ENCODE peak calls at places on chromosomes 4 and X, in four cellular contexts. One of them, this sample, is unnamed.
A peak's percentile ranks its signal among the peaks of the same experiment; 100 is the strongest.

GRCh38 chr4:33543941-33544450 is 2700.3 kb downstream of the ARAP2 start:
- DNase-seq in Right ventricle myocardium superior: no peak
- DNase-seq in activated effector memory CD4-positive, alpha-beta T cell treated with Interleukin-2 at 50 U/mL for 16 hours: no peak
- DNase-seq in hypothalamus: no peak
- DNase-seq in this sample: no peak

GRCh38 chr4:139660518-139661149 is 5.0 kb upstream of the MGST2 start:
- DNase-seq in Right ventricle myocardium superior: no peak
- DNase-seq in activated effector memory CD4-positive, alpha-beta T cell treated with Interleukin-2 at 50 U/mL for 16 hours: no peak
- DNase-seq in hypothalamus: no peak
- DNase-seq in this sample: no peak

GRCh38 chrX:107677501-107677901 is 49.2 kb downstream of the PRPS1 start:
- DNase-seq in Right ventricle myocardium superior: no peak
- DNase-seq in activated effector memory CD4-positive, alpha-beta T cell treated with Interleukin-2 at 50 U/mL for 16 hours: no peak
- DNase-seq in hypothalamus: no peak
- DNase-seq in this sample: no peak

GRCh38 chr4:169279111-169279510 is 8.4 kb upstream of the SH3RF1 start:
- DNase-seq in Right ventricle myocardium superior: no peak
- DNase-seq in activated effector memory CD4-positive, alpha-beta T cell treated with Interleukin-2 at 50 U/mL for 16 hours: no peak
- DNase-seq in hypothalamus: no peak
- DNase-seq in this sample: no peak

GRCh38 chr4:16150716-16151115 is 66.9 kb upstream of the PROM1 start:
- DNase-seq in Right ventricle myocardium superior: no peak
- DNase-seq in activated effector memory CD4-positive, alpha-beta T cell treated with Interleukin-2 at 50 U/mL for 16 hours: no peak
- DNase-seq in hypothalamus: no peak
- DNase-seq in this sample: no peak

GRCh38 chr4:68735106-68735505 is 64.7 kb upstream of the UGT2B15 start:
- DNase-seq in Right ventricle myocardium superior: no peak
- DNase-seq in activated effector memory CD4-positive, alpha-beta T cell treated with Interleukin-2 at 50 U/mL for 16 hours: no peak
- DNase-seq in hypothalamus: no peak
- DNase-seq in this sample: no peak

GRCh38 chrX:41382699-41383645 is 49.0 kb downstream of the DDX3X start:
- DNase-seq in Right ventricle myocardium superior: no peak
- DNase-seq in activated effector memory CD4-positive, alpha-beta T cell treated with Interleukin-2 at 50 U/mL for 16 hours: peak; percentile 1
- DNase-seq in hypothalamus: no peak
- DNase-seq in this sample: no peak

GRCh38 chr4:184331155-184331995 is 113.7 kb upstream of the ENPP6 start:
- DNase-seq in Right ventricle myocardium superior: no peak
- DNase-seq in activated effector memory CD4-positive, alpha-beta T cell treated with Interleukin-2 at 50 U/mL for 16 hours: no peak
- DNase-seq in hypothalamus: no peak
- DNase-seq in this sample: peak; percentile 50

GRCh38 chr4:119663160-119663788 is 34.7 kb upstream of the PDE5A start:
- DNase-seq in Right ventricle myocardium superior: no peak
- DNase-seq in activated effector memory CD4-positive, alpha-beta T cell treated with Interleukin-2 at 50 U/mL for 16 hours: no peak
- DNase-seq in hypothalamus: no peak
- DNase-seq in this sample: no peak

GRCh38 chr4:88928852-88929251 is 128.1 kb downstream of the FAM13A start:
- DNase-seq in Right ventricle myocardium superior: no peak
- DNase-seq in activated effector memory CD4-positive, alpha-beta T cell treated with Interleukin-2 at 50 U/mL for 16 hours: no peak
- DNase-seq in hypothalamus: no peak
- DNase-seq in this sample: no peak

GRCh38 chr4:13980317-13980716 is 352.8 kb upstream of the BOD1L1 start:
- DNase-seq in Right ventricle myocardium superior: no peak
- DNase-seq in activated effector memory CD4-positive, alpha-beta T cell treated with Interleukin-2 at 50 U/mL for 16 hours: no peak
- DNase-seq in hypothalamus: no peak
- DNase-seq in this sample: no peak

GRCh38 chr4:99404595-99405287 is 30.4 kb downstream of the ADH7 start:
- DNase-seq in Right ventricle myocardium superior: no peak
- DNase-seq in activated effector memory CD4-positive, alpha-beta T cell treated with Interleukin-2 at 50 U/mL for 16 hours: no peak
- DNase-seq in hypothalamus: no peak
- DNase-seq in this sample: no peak

GRCh38 chr4:113760094-113760851 is 1.3 kb downstream of the CAMK2D start:
- DNase-seq in Right ventricle myocardium superior: peak; percentile 60
- DNase-seq in activated effector memory CD4-positive, alpha-beta T cell treated with Interleukin-2 at 50 U/mL for 16 hours: peak; percentile 20
- DNase-seq in hypothalamus: no peak
- DNase-seq in this sample: peak; percentile 28

GRCh38 chr4:139624441-139625130 is 41.0 kb upstream of the MGST2 start:
- DNase-seq in Right ventricle myocardium superior: no peak
- DNase-seq in activated effector memory CD4-positive, alpha-beta T cell treated with Interleukin-2 at 50 U/mL for 16 hours: no peak
- DNase-seq in hypothalamus: no peak
- DNase-seq in this sample: no peak

GRCh38 chr4:147015531-147015930 is 69.9 kb upstream of the TTC29 start:
- DNase-seq in Right ventricle myocardium superior: no peak
- DNase-seq in activated effector memory CD4-positive, alpha-beta T cell treated with Interleukin-2 at 50 U/mL for 16 hours: no peak
- DNase-seq in hypothalamus: no peak
- DNase-seq in this sample: no peak

GRCh38 chrX:122591546-122591945 is 592.5 kb upstream of the GRIA3 start:
- DNase-seq in Right ventricle myocardium superior: no peak
- DNase-seq in activated effector memory CD4-positive, alpha-beta T cell treated with Interleukin-2 at 50 U/mL for 16 hours: no peak
- DNase-seq in hypothalamus: no peak
- DNase-seq in this sample: no peak

GRCh38 chr4:2364654-2365053 is 53.8 kb downstream of the ZFYVE28 start:
- DNase-seq in Right ventricle myocardium superior: peak; percentile 74
- DNase-seq in activated effector memory CD4-positive, alpha-beta T cell treated with Interleukin-2 at 50 U/mL for 16 hours: peak; percentile 38
- DNase-seq in hypothalamus: no peak
- DNase-seq in this sample: no peak

GRCh38 chrX:13750204-13750603 is 15.7 kb downstream of the OFD1 start:
- DNase-seq in Right ventricle myocardium superior: no peak
- DNase-seq in activated effector memory CD4-positive, alpha-beta T cell treated with Interleukin-2 at 50 U/mL for 16 hours: no peak
- DNase-seq in hypothalamus: no peak
- DNase-seq in this sample: no peak

GRCh38 chr4:120965938-120966337 is 43.4 kb upstream of the PRDM5 start:
- DNase-seq in Right ventricle myocardium superior: no peak
- DNase-seq in activated effector memory CD4-positive, alpha-beta T cell treated with Interleukin-2 at 50 U/mL for 16 hours: no peak
- DNase-seq in hypothalamus: no peak
- DNase-seq in this sample: no peak

GRCh38 chrX:9180623-9181022 is 146.7 kb upstream of the FAM9B start:
- DNase-seq in Right ventricle myocardium superior: no peak
- DNase-seq in activated effector memory CD4-positive, alpha-beta T cell treated with Interleukin-2 at 50 U/mL for 16 hours: no peak
- DNase-seq in hypothalamus: no peak
- DNase-seq in this sample: no peak

GRCh38 chr4:151228196-151229119 is 48.5 kb upstream of the PRSS48 start:
- DNase-seq in Right ventricle myocardium superior: no peak
- DNase-seq in activated effector memory CD4-positive, alpha-beta T cell treated with Interleukin-2 at 50 U/mL for 16 hours: no peak
- DNase-seq in hypothalamus: no peak
- DNase-seq in this sample: no peak

GRCh38 chr4:54872246-54872645 is 214.5 kb downstream of the KIT start:
- DNase-seq in Right ventricle myocardium superior: no peak
- DNase-seq in activated effector memory CD4-positive, alpha-beta T cell treated with Interleukin-2 at 50 U/mL for 16 hours: no peak
- DNase-seq in hypothalamus: no peak
- DNase-seq in this sample: no peak

GRCh38 chrX:40083120-40083978 is 14.4 kb downstream of the BCOR start:
- DNase-seq in Right ventricle myocardium superior: peak; percentile 51
- DNase-seq in activated effector memory CD4-positive, alpha-beta T cell treated with Interleukin-2 at 50 U/mL for 16 hours: no peak
- DNase-seq in hypothalamus: no peak
- DNase-seq in this sample: no peak

GRCh38 chrX:9072281-9072680 is 38.4 kb upstream of the FAM9B start:
- DNase-seq in Right ventricle myocardium superior: no peak
- DNase-seq in activated effector memory CD4-positive, alpha-beta T cell treated with Interleukin-2 at 50 U/mL for 16 hours: no peak
- DNase-seq in hypothalamus: no peak
- DNase-seq in this sample: no peak

GRCh38 chrX:123884809-123885408 is 25.1 kb downstream of the XIAP start:
- DNase-seq in Right ventricle myocardium superior: no peak
- DNase-seq in activated effector memory CD4-positive, alpha-beta T cell treated with Interleukin-2 at 50 U/mL for 16 hours: no peak
- DNase-seq in hypothalamus: no peak
- DNase-seq in this sample: no peak

GRCh38 chr4:33998204-33998603 is 2246.1 kb downstream of the ARAP2 start:
- DNase-seq in Right ventricle myocardium superior: no peak
- DNase-seq in activated effector memory CD4-positive, alpha-beta T cell treated with Interleukin-2 at 50 U/mL for 16 hours: no peak
- DNase-seq in hypothalamus: no peak
- DNase-seq in this sample: no peak

GRCh38 chr4:163540977-163541376 is 46.5 kb downstream of the TMA16 start:
- DNase-seq in Right ventricle myocardium superior: no peak
- DNase-seq in activated effector memory CD4-positive, alpha-beta T cell treated with Interleukin-2 at 50 U/mL for 16 hours: no peak
- DNase-seq in hypothalamus: no peak
- DNase-seq in this sample: no peak

GRCh38 chr4:142318280-142318679 is 527.8 kb downstream of the INPP4B start:
- DNase-seq in Right ventricle myocardium superior: no peak
- DNase-seq in activated effector memory CD4-positive, alpha-beta T cell treated with Interleukin-2 at 50 U/mL for 16 hours: no peak
- DNase-seq in hypothalamus: no peak
- DNase-seq in this sample: no peak

GRCh38 chr4:15902741-15903140 is 35.8 kb downstream of the FGFBP1 start:
- DNase-seq in Right ventricle myocardium superior: no peak
- DNase-seq in activated effector memory CD4-positive, alpha-beta T cell treated with Interleukin-2 at 50 U/mL for 16 hours: no peak
- DNase-seq in hypothalamus: no peak
- DNase-seq in this sample: no peak

GRCh38 chr4:126757219-126757618 is 875.5 kb upstream of the INTU start:
- DNase-seq in Right ventricle myocardium superior: no peak
- DNase-seq in activated effector memory CD4-positive, alpha-beta T cell treated with Interleukin-2 at 50 U/mL for 16 hours: no peak
- DNase-seq in hypothalamus: no peak
- DNase-seq in this sample: no peak

GRCh38 chrX:11329016-11329415 is 35.8 kb downstream of the AMELX start:
- DNase-seq in Right ventricle myocardium superior: no peak
- DNase-seq in activated effector memory CD4-positive, alpha-beta T cell treated with Interleukin-2 at 50 U/mL for 16 hours: no peak
- DNase-seq in hypothalamus: no peak
- DNase-seq in this sample: no peak

GRCh38 chrX:53073115-53073581 is 9.0 kb upstream of the TSPYL2 start:
- DNase-seq in Right ventricle myocardium superior: no peak
- DNase-seq in activated effector memory CD4-positive, alpha-beta T cell treated with Interleukin-2 at 50 U/mL for 16 hours: no peak
- DNase-seq in hypothalamus: no peak
- DNase-seq in this sample: no peak

GRCh38 chr4:70113656-70114055 is 40.4 kb upstream of the PRR27 start:
- DNase-seq in Right ventricle myocardium superior: no peak
- DNase-seq in activated effector memory CD4-positive, alpha-beta T cell treated with Interleukin-2 at 50 U/mL for 16 hours: no peak
- DNase-seq in hypothalamus: no peak
- DNase-seq in this sample: no peak

GRCh38 chr4:187396106-187396505 is 599.5 kb upstream of the ZFP42 start:
- DNase-seq in Right ventricle myocardium superior: no peak
- DNase-seq in activated effector memory CD4-positive, alpha-beta T cell treated with Interleukin-2 at 50 U/mL for 16 hours: no peak
- DNase-seq in hypothalamus: no peak
- DNase-seq in this sample: no peak

GRCh38 chr4:139593091-139593564 is 37.1 kb upstream of the SETD7 start:
- DNase-seq in Right ventricle myocardium superior: no peak
- DNase-seq in activated effector memory CD4-positive, alpha-beta T cell treated with Interleukin-2 at 50 U/mL for 16 hours: no peak
- DNase-seq in hypothalamus: no peak
- DNase-seq in this sample: no peak

This sample was measured in heart left ventricle.